ENCODE peak calls at places on chromosome 5, in six cellular contexts. One of them, this sample, is unnamed.

GRCh38 chr5:73496984-73497457 is 1.2 kb upstream of the BTF3 start:
- DNase-seq in activated T-helper 1 cell treated with Interleukin-2 at 50 U/mL for 16 hours: no peak
- DNase-seq in HFF-Myc: peak; percentile 66
- DNase-seq in naive thymus-derived CD4-positive, alpha-beta T cell: no peak
- DNase-seq in RWPE1: peak; percentile 90
- DNase-seq in RCC 7860: peak; percentile 54
- DNase-seq in this sample: peak; percentile 93

GRCh38 chr5:14744296-14745187 is 80.0 kb downstream of the OTULIN start:
- DNase-seq in activated T-helper 1 cell treated with Interleukin-2 at 50 U/mL for 16 hours: no peak
- DNase-seq in HFF-Myc: no peak
- DNase-seq in naive thymus-derived CD4-positive, alpha-beta T cell: no peak
- DNase-seq in RWPE1: no peak
- DNase-seq in RCC 7860: no peak
- DNase-seq in this sample: no peak

GRCh38 chr5:88675758-88676636 is 207.0 kb downstream of the MEF2C start:
- DNase-seq in activated T-helper 1 cell treated with Interleukin-2 at 50 U/mL for 16 hours: no peak
- DNase-seq in HFF-Myc: no peak
- DNase-seq in naive thymus-derived CD4-positive, alpha-beta T cell: no peak
- DNase-seq in RWPE1: no peak
- DNase-seq in RCC 7860: peak; percentile 47
- DNase-seq in this sample: peak; percentile 91

GRCh38 chr5:61840354-61840753 is 465.7 kb upstream of the KIF2A start:
- DNase-seq in activated T-helper 1 cell treated with Interleukin-2 at 50 U/mL for 16 hours: no peak
- DNase-seq in HFF-Myc: no peak
- DNase-seq in naive thymus-derived CD4-positive, alpha-beta T cell: no peak
- DNase-seq in RWPE1: peak; percentile 11
- DNase-seq in RCC 7860: peak; percentile 3
- DNase-seq in this sample: no peak

GRCh38 chr5:126499742-126500396 is 76.7 kb downstream of the GRAMD2B start:
- DNase-seq in activated T-helper 1 cell treated with Interleukin-2 at 50 U/mL for 16 hours: no peak
- DNase-seq in HFF-Myc: peak; percentile 27
- DNase-seq in naive thymus-derived CD4-positive, alpha-beta T cell: peak; percentile 84
- DNase-seq in RWPE1: no peak
- DNase-seq in RCC 7860: peak; percentile 13
- DNase-seq in this sample: peak; percentile 20

GRCh38 chr5:122332589-122333555 is 20.8 kb downstream of the SNCAIP start:
- DNase-seq in activated T-helper 1 cell treated with Interleukin-2 at 50 U/mL for 16 hours: no peak
- DNase-seq in HFF-Myc: no peak
- DNase-seq in naive thymus-derived CD4-positive, alpha-beta T cell: no peak
- DNase-seq in RWPE1: no peak
- DNase-seq in RCC 7860: no peak
- DNase-seq in this sample: no peak

GRCh38 chr5:51566940-51567339 is 183.7 kb downstream of the ISL1 start:
- DNase-seq in activated T-helper 1 cell treated with Interleukin-2 at 50 U/mL for 16 hours: no peak
- DNase-seq in HFF-Myc: no peak
- DNase-seq in naive thymus-derived CD4-positive, alpha-beta T cell: no peak
- DNase-seq in RWPE1: no peak
- DNase-seq in RCC 7860: no peak
- DNase-seq in this sample: no peak

GRCh38 chr5:96476654-96477053 is 43.6 kb upstream of the PCSK1 start:
- DNase-seq in activated T-helper 1 cell treated with Interleukin-2 at 50 U/mL for 16 hours: no peak
- DNase-seq in HFF-Myc: peak; percentile 16
- DNase-seq in naive thymus-derived CD4-positive, alpha-beta T cell: no peak
- DNase-seq in RWPE1: no peak
- DNase-seq in RCC 7860: no peak
- DNase-seq in this sample: no peak

GRCh38 chr5:69158039-69158438 is 8.9 kb upstream of the CCNB1 start:
- DNase-seq in activated T-helper 1 cell treated with Interleukin-2 at 50 U/mL for 16 hours: no peak
- DNase-seq in HFF-Myc: no peak
- DNase-seq in naive thymus-derived CD4-positive, alpha-beta T cell: no peak
- DNase-seq in RWPE1: no peak
- DNase-seq in RCC 7860: no peak
- DNase-seq in this sample: no peak

GRCh38 chr5:164345853-164346252 is 840.4 kb downstream of the MAT2B start:
- DNase-seq in activated T-helper 1 cell treated with Interleukin-2 at 50 U/mL for 16 hours: no peak
- DNase-seq in HFF-Myc: no peak
- DNase-seq in naive thymus-derived CD4-positive, alpha-beta T cell: no peak
- DNase-seq in RWPE1: no peak
- DNase-seq in RCC 7860: no peak
- DNase-seq in this sample: no peak

GRCh38 chr5:81398741-81399140 is 4.8 kb upstream of the ACOT12 start:
- DNase-seq in activated T-helper 1 cell treated with Interleukin-2 at 50 U/mL for 16 hours: no peak
- DNase-seq in HFF-Myc: no peak
- DNase-seq in naive thymus-derived CD4-positive, alpha-beta T cell: no peak
- DNase-seq in RWPE1: no peak
- DNase-seq in RCC 7860: no peak
- DNase-seq in this sample: no peak

GRCh38 chr5:178246736-178247135 is 14.1 kb upstream of the PHYKPL start:
- DNase-seq in activated T-helper 1 cell treated with Interleukin-2 at 50 U/mL for 16 hours: no peak
- DNase-seq in HFF-Myc: no peak
- DNase-seq in naive thymus-derived CD4-positive, alpha-beta T cell: no peak
- DNase-seq in RWPE1: no peak
- DNase-seq in RCC 7860: no peak
- DNase-seq in this sample: no peak

GRCh38 chr5:174311121-174311520 is 265.6 kb downstream of the NSG2 start:
- DNase-seq in activated T-helper 1 cell treated with Interleukin-2 at 50 U/mL for 16 hours: no peak
- DNase-seq in HFF-Myc: no peak
- DNase-seq in naive thymus-derived CD4-positive, alpha-beta T cell: no peak
- DNase-seq in RWPE1: no peak
- DNase-seq in RCC 7860: no peak
- DNase-seq in this sample: no peak

GRCh38 chr5:24788829-24789509 is 144.2 kb upstream of the CDH10 start:
- DNase-seq in activated T-helper 1 cell treated with Interleukin-2 at 50 U/mL for 16 hours: no peak
- DNase-seq in HFF-Myc: no peak
- DNase-seq in naive thymus-derived CD4-positive, alpha-beta T cell: no peak
- DNase-seq in RWPE1: peak; percentile 52
- DNase-seq in RCC 7860: no peak
- DNase-seq in this sample: no peak

GRCh38 chr5:62299600-62299999 is 6.4 kb upstream of the KIF2A start:
- DNase-seq in activated T-helper 1 cell treated with Interleukin-2 at 50 U/mL for 16 hours: no peak
- DNase-seq in HFF-Myc: no peak
- DNase-seq in naive thymus-derived CD4-positive, alpha-beta T cell: peak; percentile 83
- DNase-seq in RWPE1: no peak
- DNase-seq in RCC 7860: no peak
- DNase-seq in this sample: no peak

GRCh38 chr5:146560205-146560812 is 44.3 kb upstream of the GPR151 start:
- DNase-seq in activated T-helper 1 cell treated with Interleukin-2 at 50 U/mL for 16 hours: no peak
- DNase-seq in HFF-Myc: no peak
- DNase-seq in naive thymus-derived CD4-positive, alpha-beta T cell: no peak
- DNase-seq in RWPE1: no peak
- DNase-seq in RCC 7860: peak; percentile 44
- DNase-seq in this sample: no peak

GRCh38 chr5:10452768-10453331 is 11.2 kb downstream of the ROPN1L start:
- DNase-seq in activated T-helper 1 cell treated with Interleukin-2 at 50 U/mL for 16 hours: no peak
- DNase-seq in HFF-Myc: peak; percentile 71
- DNase-seq in naive thymus-derived CD4-positive, alpha-beta T cell: peak; percentile 62
- DNase-seq in RWPE1: peak; percentile 79
- DNase-seq in RCC 7860: peak; percentile 90
- DNase-seq in this sample: peak; percentile 88

GRCh38 chr5:105956456-105957177 is 1714.1 kb downstream of the EFNA5 start:
- DNase-seq in activated T-helper 1 cell treated with Interleukin-2 at 50 U/mL for 16 hours: no peak
- DNase-seq in HFF-Myc: no peak
- DNase-seq in naive thymus-derived CD4-positive, alpha-beta T cell: no peak
- DNase-seq in RWPE1: no peak
- DNase-seq in RCC 7860: no peak
- DNase-seq in this sample: no peak

GRCh38 chr5:93579561-93580386 is 1.2 kb downstream of the NR2F1-AS1 start:
- DNase-seq in activated T-helper 1 cell treated with Interleukin-2 at 50 U/mL for 16 hours: no peak
- DNase-seq in HFF-Myc: no peak
- DNase-seq in naive thymus-derived CD4-positive, alpha-beta T cell: no peak
- DNase-seq in RWPE1: peak; percentile 34
- DNase-seq in RCC 7860: no peak
- DNase-seq in this sample: peak; percentile 28

GRCh38 chr5:139838381-139839197 is 43.0 kb downstream of the PSD2 start:
- DNase-seq in activated T-helper 1 cell treated with Interleukin-2 at 50 U/mL for 16 hours: no peak
- DNase-seq in HFF-Myc: no peak
- DNase-seq in naive thymus-derived CD4-positive, alpha-beta T cell: no peak
- DNase-seq in RWPE1: no peak
- DNase-seq in RCC 7860: no peak
- DNase-seq in this sample: no peak

GRCh38 chr5:67805666-67806348 is 409.7 kb upstream of the PIK3R1 start:
- DNase-seq in activated T-helper 1 cell treated with Interleukin-2 at 50 U/mL for 16 hours: no peak
- DNase-seq in HFF-Myc: no peak
- DNase-seq in naive thymus-derived CD4-positive, alpha-beta T cell: no peak
- DNase-seq in RWPE1: no peak
- DNase-seq in RCC 7860: no peak
- DNase-seq in this sample: no peak

GRCh38 chr5:142275496-142275895 is 49.3 kb downstream of the SPRY4 start:
- DNase-seq in activated T-helper 1 cell treated with Interleukin-2 at 50 U/mL for 16 hours: no peak
- DNase-seq in HFF-Myc: no peak
- DNase-seq in naive thymus-derived CD4-positive, alpha-beta T cell: no peak
- DNase-seq in RWPE1: peak; percentile 87
- DNase-seq in RCC 7860: no peak
- DNase-seq in this sample: peak; percentile 99

GRCh38 chr5:119746984-119747383 is 117.6 kb downstream of the FAM170A start:
- DNase-seq in activated T-helper 1 cell treated with Interleukin-2 at 50 U/mL for 16 hours: no peak
- DNase-seq in HFF-Myc: no peak
- DNase-seq in naive thymus-derived CD4-positive, alpha-beta T cell: no peak
- DNase-seq in RWPE1: no peak
- DNase-seq in RCC 7860: no peak
- DNase-seq in this sample: no peak

GRCh38 chr5:169814045-169814444 is 166.2 kb downstream of the INSYN2B start:
- DNase-seq in activated T-helper 1 cell treated with Interleukin-2 at 50 U/mL for 16 hours: no peak
- DNase-seq in HFF-Myc: no peak
- DNase-seq in naive thymus-derived CD4-positive, alpha-beta T cell: no peak
- DNase-seq in RWPE1: no peak
- DNase-seq in RCC 7860: no peak
- DNase-seq in this sample: no peak